ENCODE peak calls at places on chromosomes 1 and 21, in six cellular contexts. One of them, this sample, is unnamed.

GRCh38 chr1:241776911-241777310 is 71.1 kb upstream of the EXO1 start:
- DNase-seq in AG04450: no peak
- DNase-seq in B cell: no peak
- DNase-seq in keratinocyte: no peak
- DNase-seq in lower leg skin: no peak
- DNase-seq in cardiac muscle cell: no peak
- DNase-seq in this sample: no peak

GRCh38 chr1:26168410-26169167 is at the start of gene C1orf232:
- DNase-seq in cardiac muscle cell: no peak
- DNase-seq in lower leg skin: no peak
- DNase-seq in keratinocyte: no peak
- DNase-seq in AG04450: no peak
- DNase-seq in B cell: no peak
- DNase-seq in this sample: no peak

GRCh38 chr1:1304331-1305299 is 3.1 kb downstream of the ACAP3 start:
- DNase-seq in AG04450: peak; percentile 65
- DNase-seq in B cell: no peak
- DNase-seq in cardiac muscle cell: peak; percentile 81
- DNase-seq in keratinocyte: no peak
- DNase-seq in lower leg skin: peak; percentile 81
- DNase-seq in this sample: no peak

GRCh38 chr1:41404308-41404755 is 43.1 kb downstream of the FOXO6 start:
- DNase-seq in B cell: no peak
- DNase-seq in lower leg skin: no peak
- DNase-seq in AG04450: no peak
- DNase-seq in keratinocyte: no peak
- DNase-seq in cardiac muscle cell: peak; percentile 53
- DNase-seq in this sample: no peak

GRCh38 chr1:27630859-27631491 is 4.0 kb downstream of the FGR start:
- DNase-seq in AG04450: no peak
- DNase-seq in keratinocyte: no peak
- DNase-seq in cardiac muscle cell: no peak
- DNase-seq in B cell: no peak
- DNase-seq in lower leg skin: peak; percentile 80
- DNase-seq in this sample: peak; percentile 55

GRCh38 chr21:32336711-32337110 is 38.1 kb downstream of the MRAP start:
- DNase-seq in lower leg skin: no peak
- DNase-seq in B cell: no peak
- DNase-seq in cardiac muscle cell: peak; percentile 13
- DNase-seq in AG04450: no peak
- DNase-seq in keratinocyte: no peak
- DNase-seq in this sample: no peak

GRCh38 chr1:224431726-224432125 is 2.9 kb downstream of the WDR26 start:
- DNase-seq in AG04450: no peak
- DNase-seq in lower leg skin: no peak
- DNase-seq in keratinocyte: no peak
- DNase-seq in B cell: no peak
- DNase-seq in cardiac muscle cell: no peak
- DNase-seq in this sample: no peak

GRCh38 chr1:46522184-46522968 is 29.1 kb downstream of the KNCN start:
- DNase-seq in B cell: no peak
- DNase-seq in cardiac muscle cell: peak; percentile 95
- DNase-seq in lower leg skin: peak; percentile 53
- DNase-seq in keratinocyte: no peak
- DNase-seq in AG04450: no peak
- DNase-seq in this sample: no peak

GRCh38 chr1:7046314-7046713 is 261.1 kb downstream of the CAMTA1 start:
- DNase-seq in B cell: no peak
- DNase-seq in lower leg skin: no peak
- DNase-seq in keratinocyte: no peak
- DNase-seq in cardiac muscle cell: peak; percentile 86
- DNase-seq in AG04450: peak; percentile 30
- DNase-seq in this sample: no peak

DNA sequence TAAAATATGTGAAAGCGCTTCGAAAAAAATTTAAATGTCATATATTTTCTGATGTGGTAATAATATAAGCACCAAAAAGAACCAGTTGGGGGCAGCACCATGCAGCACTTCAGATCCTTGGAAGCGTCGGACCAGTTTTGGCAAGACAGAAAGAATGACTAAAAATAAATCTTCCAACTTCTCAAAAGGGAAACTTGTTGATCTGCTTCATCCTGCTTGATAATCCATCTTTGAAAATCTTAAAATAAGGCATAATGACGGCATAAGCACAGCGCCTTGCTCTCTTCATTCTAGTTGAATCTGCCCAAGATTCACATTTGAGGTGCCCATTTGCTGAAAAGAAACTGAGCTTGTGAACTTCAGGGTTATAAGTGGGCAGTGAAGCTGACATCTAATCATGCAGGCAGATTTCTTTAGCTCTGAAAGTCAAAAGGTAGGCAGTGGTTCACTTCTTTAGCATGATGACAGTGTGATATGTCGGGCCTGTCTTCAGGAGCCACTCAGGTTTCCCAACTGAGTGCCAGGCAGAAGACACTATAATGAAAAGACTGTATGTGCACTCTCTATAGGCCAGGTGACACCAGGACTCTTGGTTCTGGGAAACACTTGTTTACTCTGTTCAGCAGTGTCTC is 19.8 kb upstream of the MUTYH start:
- DNase-seq in B cell: no peak
- DNase-seq in lower leg skin: peak; percentile 77
- DNase-seq in cardiac muscle cell: peak; percentile 85
- DNase-seq in AG04450: peak; percentile 38
- DNase-seq in keratinocyte: no peak
- DNase-seq in this sample: no peak
- TF ChIP-seq CTCF in B cell: peak; percentile 83
- TF ChIP-seq CTCF in lower leg skin: no peak
- TF ChIP-seq CTCF in cardiac muscle cell: peak; percentile 60
- TF ChIP-seq CTCF in AG04450: peak; percentile 74
- TF ChIP-seq CTCF in keratinocyte: peak; percentile 55
- TF ChIP-seq CTCF in this sample: peak; percentile 21

DNA sequence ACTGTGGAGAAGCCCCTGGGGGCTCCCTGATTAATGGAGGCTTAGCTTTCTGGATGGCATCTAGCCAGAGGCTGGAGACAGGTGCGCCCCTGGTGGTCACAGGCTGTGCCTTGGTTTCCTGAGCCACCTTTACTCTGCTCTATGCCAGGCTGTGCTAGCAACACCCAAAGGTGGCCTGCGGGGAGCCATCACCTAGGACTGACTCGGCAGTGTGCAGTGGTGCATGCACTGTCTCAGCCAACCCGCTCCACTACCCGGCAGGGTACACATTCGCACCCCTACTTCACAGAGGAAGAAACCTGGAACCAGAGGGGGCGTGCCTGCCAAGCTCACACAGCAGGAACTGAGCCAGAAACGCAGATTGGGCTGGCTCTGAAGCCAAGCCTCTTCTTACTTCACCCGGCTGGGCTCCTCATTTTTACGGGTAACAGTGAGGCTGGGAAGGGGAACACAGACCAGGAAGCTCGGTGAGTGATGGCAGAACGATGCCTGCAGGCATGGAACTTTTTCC is 24.8 kb downstream of the PCSK9 start:
- DNase-seq in keratinocyte: no peak
- DNase-seq in AG04450: no peak
- DNase-seq in cardiac muscle cell: peak; percentile 30
- DNase-seq in B cell: no peak
- DNase-seq in lower leg skin: no peak
- DNase-seq in this sample: peak; percentile 16
- TF ChIP-seq CTCF in keratinocyte: peak; percentile 62
- TF ChIP-seq CTCF in AG04450: peak; percentile 22
- TF ChIP-seq CTCF in cardiac muscle cell: peak; percentile 37
- TF ChIP-seq CTCF in B cell: peak; percentile 16
- TF ChIP-seq CTCF in lower leg skin: no peak
- TF ChIP-seq CTCF in this sample: peak; percentile 47

GRCh38 chr1:179826626-179827280 is 50.9 kb downstream of the TOR1AIP2 start:
- DNase-seq in cardiac muscle cell: no peak
- DNase-seq in AG04450: no peak
- DNase-seq in keratinocyte: no peak
- DNase-seq in B cell: no peak
- DNase-seq in lower leg skin: no peak
- DNase-seq in this sample: no peak

GRCh38 chr1:179825798-179826460 is 51.7 kb downstream of the TOR1AIP2 start:
- DNase-seq in lower leg skin: no peak
- DNase-seq in keratinocyte: no peak
- DNase-seq in AG04450: no peak
- DNase-seq in cardiac muscle cell: no peak
- DNase-seq in B cell: no peak
- DNase-seq in this sample: no peak

GRCh38 chr1:179824265-179824664 is 53.3 kb downstream of the TOR1AIP2 start:
- DNase-seq in lower leg skin: no peak
- DNase-seq in AG04450: no peak
- DNase-seq in cardiac muscle cell: peak; percentile 39
- DNase-seq in keratinocyte: no peak
- DNase-seq in B cell: no peak
- DNase-seq in this sample: no peak

GRCh38 chr1:179823693-179824092 is 53.9 kb downstream of the TOR1AIP2 start:
- DNase-seq in AG04450: no peak
- DNase-seq in keratinocyte: no peak
- DNase-seq in cardiac muscle cell: no peak
- DNase-seq in lower leg skin: no peak
- DNase-seq in B cell: no peak
- DNase-seq in this sample: no peak

GRCh38 chr1:179825201-179825600 is 52.4 kb downstream of the TOR1AIP2 start:
- DNase-seq in keratinocyte: no peak
- DNase-seq in lower leg skin: no peak
- DNase-seq in AG04450: no peak
- DNase-seq in B cell: no peak
- DNase-seq in cardiac muscle cell: no peak
- DNase-seq in this sample: no peak
- TF ChIP-seq CTCF in keratinocyte: no peak
- TF ChIP-seq CTCF in lower leg skin: no peak
- TF ChIP-seq CTCF in AG04450: no peak
- TF ChIP-seq CTCF in B cell: no peak
- TF ChIP-seq CTCF in cardiac muscle cell: no peak
- TF ChIP-seq CTCF in this sample: no peak

GRCh38 chr1:220213381-220213983 is 58.8 kb downstream of the RAB3GAP2 start:
- DNase-seq in lower leg skin: no peak
- DNase-seq in B cell: no peak
- DNase-seq in AG04450: no peak
- DNase-seq in keratinocyte: no peak
- DNase-seq in cardiac muscle cell: no peak
- DNase-seq in this sample: no peak
- TF ChIP-seq CTCF in lower leg skin: no peak
- TF ChIP-seq CTCF in B cell: no peak
- TF ChIP-seq CTCF in AG04450: no peak
- TF ChIP-seq CTCF in keratinocyte: no peak
- TF ChIP-seq CTCF in cardiac muscle cell: no peak
- TF ChIP-seq CTCF in this sample: no peak

GRCh38 chr1:220788146-220788545 is 1.4 kb downstream of the MTARC1 start:
- DNase-seq in lower leg skin: no peak
- DNase-seq in keratinocyte: no peak
- DNase-seq in cardiac muscle cell: peak; percentile 21
- DNase-seq in AG04450: no peak
- DNase-seq in B cell: no peak
- DNase-seq in this sample: no peak

GRCh38 chr1:220786057-220786336 is 716 bp upstream of the MTARC1 start:
- DNase-seq in B cell: no peak
- DNase-seq in keratinocyte: no peak
- DNase-seq in AG04450: no peak
- DNase-seq in cardiac muscle cell: no peak
- DNase-seq in lower leg skin: no peak
- DNase-seq in this sample: no peak

GRCh38 chr1:220787069-220787614 is 429 bp downstream of the MTARC1 start:
- DNase-seq in cardiac muscle cell: no peak
- DNase-seq in lower leg skin: no peak
- DNase-seq in B cell: no peak
- DNase-seq in keratinocyte: no peak
- DNase-seq in AG04450: no peak
- DNase-seq in this sample: no peak

GRCh38 chr1:220785166-220786056 is 1.3 kb upstream of the MTARC1 start:
- DNase-seq in lower leg skin: no peak
- DNase-seq in AG04450: no peak
- DNase-seq in cardiac muscle cell: no peak
- DNase-seq in keratinocyte: no peak
- DNase-seq in B cell: no peak
- DNase-seq in this sample: no peak

DNA sequence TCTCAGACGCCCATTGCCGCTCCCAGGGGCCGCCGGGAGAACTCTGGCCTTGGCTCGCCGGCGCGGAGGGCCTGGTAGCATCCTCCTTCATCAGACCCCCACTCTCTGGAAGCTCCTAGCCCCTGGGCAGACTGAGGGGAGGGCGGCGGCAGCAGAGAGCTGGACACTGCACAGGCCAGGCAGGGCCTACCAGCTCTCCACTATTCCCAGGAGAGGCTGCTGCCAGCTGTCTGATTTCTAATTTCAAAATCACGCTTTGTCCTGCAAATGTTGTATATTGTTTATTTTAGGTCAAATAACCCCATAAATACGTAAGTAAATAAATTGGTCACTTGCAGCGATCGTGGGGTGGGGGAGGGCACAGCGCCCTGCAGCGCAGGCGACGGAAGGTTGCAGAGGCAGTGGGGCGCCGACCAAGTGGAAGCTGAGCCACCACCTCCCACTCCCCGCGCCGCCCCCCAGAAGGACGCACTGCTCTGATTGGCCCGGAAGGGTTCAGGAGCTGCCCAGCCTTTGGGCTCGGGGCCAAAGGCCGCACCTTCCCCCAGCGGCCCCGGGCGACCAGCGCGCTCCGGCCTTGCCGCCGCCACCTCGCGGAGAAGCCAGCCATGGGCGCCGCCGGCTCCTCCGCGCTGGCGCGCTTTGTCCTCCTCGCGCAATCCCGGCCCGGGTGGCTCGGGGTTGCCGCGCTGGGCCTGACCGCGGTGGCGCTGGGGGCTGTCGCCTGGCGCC is at the start of gene MTARC1:
- DNase-seq in AG04450: no peak
- DNase-seq in lower leg skin: no peak
- DNase-seq in keratinocyte: no peak
- DNase-seq in cardiac muscle cell: peak; percentile 76
- DNase-seq in B cell: peak; percentile 60
- DNase-seq in this sample: peak; percentile 29
- TF ChIP-seq CTCF in AG04450: peak; percentile 10
- TF ChIP-seq CTCF in lower leg skin: no peak
- TF ChIP-seq CTCF in keratinocyte: peak; percentile 4
- TF ChIP-seq CTCF in cardiac muscle cell: no peak
- TF ChIP-seq CTCF in B cell: no peak
- TF ChIP-seq CTCF in this sample: no peak

GRCh38 chr1:204017032-204017431 is 55.9 kb upstream of the SOX13 start:
- DNase-seq in keratinocyte: no peak
- DNase-seq in B cell: no peak
- DNase-seq in AG04450: no peak
- DNase-seq in lower leg skin: no peak
- DNase-seq in cardiac muscle cell: no peak
- DNase-seq in this sample: no peak
- TF ChIP-seq CTCF in keratinocyte: no peak
- TF ChIP-seq CTCF in B cell: no peak
- TF ChIP-seq CTCF in AG04450: no peak
- TF ChIP-seq CTCF in lower leg skin: no peak
- TF ChIP-seq CTCF in cardiac muscle cell: no peak
- TF ChIP-seq CTCF in this sample: no peak